ENCODE peak calls at places on chromosomes 12 and 14, in nine cellular contexts. V is foreskin fibroblast; Q is activated CD4-positive, alpha-beta T cell treated with anti-CD3 and anti-CD28 coated beads, Interleukin-2, amount 50 U/mL, for 4 hours; T is HuH-7; U is heart left ventricle; S is NCI-H1092 treated with DMSO at 0.1 percent for 48 hours; K is CD4-positive, CD25-positive, alpha-beta regulatory T cell; A is foreskin melanocyte; Y is stimulated activated CD8-positive, alpha-beta memory T cell treated with anti-CD3 and anti-CD28 coated beads, Interleukin-2, amount 100 ng/mL, for 48 hours. L is an unnamed sample.

GRCh38 chr12:59651230-59651920 is 55.5 kb downstream of the SLC16A7 start:
- DNase-seq in V (no peak), Q (no peak), T (no peak), U (no peak), S (no peak), K (no peak), A (peak), Y (no peak), L (no peak)

GRCh38 chr12:124740691-124741137 is 123.0 kb downstream of the SCARB1 start:
- DNase-seq in V (peak), Q (no peak), T (no peak), U (no peak), S (no peak), K (no peak), A (no peak), Y (no peak), L (no peak)

GRCh38 chr12:64457923-64458322 is 6.0 kb downstream of the TBK1 start:
- DNase-seq in V (no peak), Q (no peak), T (no peak), U (no peak), S (no peak), K (no peak), A (no peak), Y (no peak), L (no peak)

GRCh38 chr12:44076892-44077291 is 241.0 kb downstream of the TMEM117 start:
- DNase-seq in V (no peak), Q (no peak), T (no peak), U (no peak), S (no peak), K (no peak), A (no peak), Y (no peak), L (no peak)

GRCh38 chr14:54127526-54127925 is 170.9 kb upstream of the BMP4 start:
- DNase-seq in V (no peak), Q (no peak), T (no peak), U (no peak), S (peak), K (no peak), A (peak), Y (no peak), L (no peak)

GRCh38 chr12:130557876-130558770 is 158.0 kb downstream of the RIMBP2 start:
- DNase-seq in V (no peak), Q (no peak), T (no peak), U (no peak), S (peak), K (no peak), A (no peak), Y (no peak), L (no peak)

GRCh38 chr12:12217018-12217359 is 49.9 kb downstream of the LRP6 start:
- DNase-seq in V (no peak), Q (no peak), T (no peak), U (no peak), S (no peak), K (no peak), A (no peak), Y (no peak), L (no peak)

GRCh38 chr14:76337619-76338545 is 38.1 kb upstream of the ESRRB start:
- DNase-seq in V (peak), Q (no peak), T (no peak), U (no peak), S (no peak), K (no peak), A (no peak), Y (no peak), L (no peak)

GRCh38 chr12:76341436-76342030 is 6.7 kb downstream of the BBS10 start:
- DNase-seq in V (peak), Q (no peak), T (no peak), U (no peak), S (no peak), K (no peak), A (no peak), Y (no peak), L (no peak)